ENCODE peak calls at places on chromosomes 3 and 15, in four cellular contexts. F is HFFc6; E is CD4-positive, alpha-beta T cell; H is adrenal gland. J is an unnamed sample.
A peak's percentile ranks its signal among the peaks of the same experiment; 100 is the strongest.

GRCh38 chr3:80244390-80244789 is 476.6 kb upstream of the ROBO1 start:
- DNase-seq in H (peak; percentile 30), F (no peak), E (no peak), J (peak; percentile 14)

GRCh38 chr3:58117561-58118305 is 93.0 kb downstream of the DNASE1L3 start:
- DNase-seq in H (peak; percentile 71), F (no peak), E (no peak), J (peak; percentile 35)

GRCh38 chr3:119084371-119085069 is 49.9 kb upstream of the IGSF11 start:
- DNase-seq in E (no peak), H (no peak), F (no peak), J (no peak)

GRCh38 chr15:44775923-44776322 is 39.6 kb downstream of the TRIM69 start:
- DNase-seq in F (no peak), H (peak; percentile 22), E (no peak), J (no peak)

GRCh38 chr3:155991847-155992246 is 121.4 kb downstream of the GMPS start:
- DNase-seq in E (no peak), H (no peak), F (no peak), J (no peak)

GRCh38 chr15:60935130-60935529 is 294.0 kb downstream of the RORA start:
- DNase-seq in H (no peak), F (no peak), E (no peak), J (no peak)

GRCh38 chr15:57422113-57422754 is 45.9 kb downstream of the CGNL1 start:
- DNase-seq in E (no peak), F (no peak), H (no peak), J (no peak)

GRCh38 chr15:91469627-91470567 is 369.8 kb downstream of the SV2B start:
- DNase-seq in F (no peak), E (peak; percentile 68), H (no peak), J (no peak)

GRCh38 chr3:124248471-124249028 is 256.6 kb upstream of the ROPN1 start:
- DNase-seq in F (peak; percentile 80), H (peak; percentile 79), E (no peak), J (no peak)

GRCh38 chr15:59968314-59968713 is 35.8 kb upstream of the FOXB1 start:
- DNase-seq in H (no peak), F (no peak), E (no peak), J (no peak)

GRCh38 chr3:194062825-194063224 is 73.1 kb upstream of the HES1 start:
- DNase-seq in F (no peak), H (no peak), E (no peak), J (no peak)

GRCh38 chr15:92979011-92979701 is 79.0 kb downstream of the CHD2 start:
- DNase-seq in F (no peak), H (no peak), E (no peak), J (no peak)

GRCh38 chr3:187735383-187735782 is 9.9 kb downstream of the BCL6 start:
- DNase-seq in F (no peak), H (no peak), E (no peak), J (no peak)

GRCh38 chr3:143693506-143693905 is 154.8 kb downstream of the SLC9A9 start:
- DNase-seq in E (no peak), H (no peak), F (no peak), J (no peak)

GRCh38 chr15:76056931-76057330 is 2.9 kb upstream of the TMEM266 start:
- DNase-seq in H (no peak), E (no peak), F (no peak), J (no peak)

GRCh38 chr3:179558742-179559364 is 3.9 kb upstream of the ACTL6A start:
- DNase-seq in F (peak; percentile 69), E (peak; percentile 18), H (peak; percentile 74), J (peak; percentile 38)

GRCh38 chr3:113132571-113132996 is 78.8 kb upstream of the BOC start:
- DNase-seq in F (peak; percentile 61), E (no peak), H (no peak), J (peak; percentile 39)

GRCh38 chr3:137761563-137762503 is 2.3 kb upstream of the SOX14 start:
- DNase-seq in H (no peak), F (no peak), E (no peak), J (no peak)

GRCh38 chr3:170741756-170742530 is 128.1 kb downstream of the RPL22L1 start:
- DNase-seq in H (no peak), F (no peak), E (no peak), J (no peak)

GRCh38 chr3:184693011-184693975 is 18.6 kb downstream of the MAGEF1 start:
- DNase-seq in F (no peak), H (no peak), E (no peak), J (no peak)

GRCh38 chr3:69443554-69443953 is 57.7 kb upstream of the FRMD4B start:
- DNase-seq in H (no peak), E (no peak), F (peak; percentile 29), J (no peak)

GRCh38 chr3:149830902-149831301 is 17.9 kb downstream of the RNF13 start:
- DNase-seq in H (no peak), F (no peak), E (no peak), J (no peak)

GRCh38 chr15:23073890-23074631 is 34.7 kb upstream of the TUBGCP5 start:
- DNase-seq in H (no peak), E (no peak), F (no peak), J (no peak)

GRCh38 chr3:38031022-38031994 is 1.9 kb upstream of the PLCD1 start:
- DNase-seq in H (peak; percentile 88), F (peak; percentile 53), E (no peak), J (no peak)

GRCh38 chr3:195221015-195221853 is 49.7 kb downstream of the XXYLT1 start:
- DNase-seq in F (no peak), H (peak; percentile 68), E (no peak), J (no peak)

GRCh38 chr3:155890671-155891190 is 20.3 kb downstream of the GMPS start:
- DNase-seq in F (peak; percentile 30), E (no peak), H (no peak), J (peak; percentile 47)

GRCh38 chr15:78243491-78243941 is 9.2 kb upstream of the ACSBG1 start:
- DNase-seq in F (no peak), H (peak; percentile 83), E (no peak), J (no peak)

GRCh38 chr15:50244153-50244552 is 21.4 kb downstream of the HDC start:
- DNase-seq in E (no peak), F (no peak), H (no peak), J (no peak)

GRCh38 chr15:39426552-39427532 is 154.0 kb upstream of the THBS1 start:
- DNase-seq in E (peak; percentile 67), H (peak; percentile 62), F (no peak), J (no peak)

GRCh38 chr15:84826369-84826823 is 9.2 kb downstream of the ALPK3 start:
- DNase-seq in E (no peak), F (no peak), H (peak; percentile 26), J (no peak)

GRCh38 chr15:68271854-68272471 is 5.6 kb upstream of the FEM1B start:
- DNase-seq in E (no peak), F (peak; percentile 83), H (peak; percentile 80), J (no peak)

GRCh38 chr15:77118787-77119410 is 48.0 kb upstream of the TSPAN3 start:
- DNase-seq in H (peak; percentile 58), F (peak; percentile 72), E (peak; percentile 16), J (peak; percentile 59)

GRCh38 chr3:188123170-188123920 is 30.6 kb upstream of the LPP start:
- DNase-seq in F (no peak), E (no peak), H (no peak), J (no peak)

GRCh38 chr3:153042088-153042487 is 119.9 kb upstream of the RAP2B start:
- DNase-seq in H (no peak), E (no peak), F (no peak), J (no peak)

DNA sequence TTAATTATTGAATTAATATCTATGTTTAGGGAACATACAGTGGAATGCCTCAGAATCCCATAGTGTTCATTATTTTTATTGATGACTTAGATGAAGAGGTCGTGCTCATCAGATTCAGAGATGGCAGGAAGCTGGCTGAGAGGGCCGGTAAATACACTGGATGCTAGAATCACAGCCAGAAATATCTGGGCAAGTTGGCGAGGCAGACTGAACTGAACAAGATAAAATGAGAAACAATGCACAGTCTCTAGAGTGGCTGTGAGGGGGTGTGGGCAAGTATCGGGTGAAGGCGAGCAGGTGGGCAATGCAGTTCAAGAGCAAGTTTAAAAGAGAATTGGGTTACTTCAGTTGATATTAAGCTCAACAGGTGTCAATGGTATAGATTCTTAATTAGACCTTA is 5.9 kb downstream of the DGKG start:
- DNase-seq in F (no peak), H (no peak), E (no peak), J (no peak)
- TF ChIP-seq CTCF in F (no peak), H (no peak), E (no peak), J (no peak)

GRCh38 chr15:89575146-89575655 is at the start of gene TICRR:
- DNase-seq in H (peak; percentile 98), F (peak; percentile 100), E (peak; percentile 94), J (peak; percentile 99)
- TF ChIP-seq CTCF in H (no peak), F (no peak), E (no peak), J (no peak)

DNA sequence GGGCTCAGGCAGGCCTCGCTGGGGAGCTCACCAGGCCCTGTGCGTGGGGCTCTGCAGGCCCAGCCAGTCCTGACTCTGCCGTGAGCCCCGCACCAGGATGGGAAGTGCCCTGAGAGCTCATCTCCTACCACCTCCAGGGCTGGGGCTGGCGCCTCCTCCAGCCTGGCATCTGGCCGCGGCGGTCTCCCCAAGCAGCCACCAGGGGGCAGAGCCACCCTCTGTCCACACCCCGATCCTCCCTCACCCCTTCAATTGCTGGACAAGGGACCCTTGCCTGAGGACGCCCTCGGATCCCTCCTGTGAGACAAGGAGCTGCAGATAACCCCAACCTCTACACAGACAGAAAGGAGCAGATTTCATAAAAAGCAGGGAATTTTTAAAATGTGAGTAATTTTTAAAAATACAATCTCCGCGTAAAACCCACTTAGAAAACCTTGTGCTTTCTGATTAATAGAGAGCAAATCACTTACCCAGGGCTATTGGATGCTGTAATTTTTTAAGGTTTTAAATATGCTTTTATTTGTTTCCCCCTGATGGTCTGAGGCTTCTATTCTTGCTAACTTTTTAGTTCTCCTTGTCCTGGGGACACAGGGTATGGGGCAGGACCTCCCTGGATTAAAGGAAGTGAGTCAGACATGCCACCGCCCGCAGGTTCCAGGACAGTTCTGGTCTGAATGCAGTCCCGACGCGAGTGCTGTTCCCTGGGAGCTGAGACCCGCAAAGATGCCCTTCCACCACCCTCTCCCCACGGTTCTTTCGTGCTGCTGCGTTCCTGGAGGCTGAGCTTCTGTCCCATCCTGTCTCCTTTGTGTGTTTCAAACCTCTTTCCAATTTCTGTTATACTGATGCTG is 52.3 kb upstream of the CHRNA7 start:
- DNase-seq in F (peak; percentile 2), H (peak; percentile 58), E (no peak), J (no peak)
- TF ChIP-seq CTCF in F (peak; percentile 89), H (peak; percentile 80), E (peak; percentile 75), J (peak; percentile 74)

GRCh38 chr3:16828815-16829214 is 55.9 kb upstream of the PLCL2 start:
- DNase-seq in E (peak; percentile 45), H (peak; percentile 46), F (peak; percentile 80), J (no peak)
- TF ChIP-seq CTCF in E (peak; percentile 58), H (peak; percentile 46), F (peak; percentile 85), J (peak; percentile 42)

GRCh38 chr3:56547486-56547885 is 9.5 kb upstream of the CCDC66 start:
- DNase-seq in E (no peak), F (no peak), H (no peak), J (no peak)
- TF ChIP-seq CTCF in E (no peak), F (peak; percentile 51), H (no peak), J (no peak)